ENCODE peak calls at places on chromosome 20, in nine cellular contexts. N is A549, H is cardiac fibroblast, M is transverse colon, B is progenitor cell of endocrine pancreas, Z is A673, E is kidney epithelial cell, V is endothelial cell, I is BE2C. C is an unnamed sample.

GRCh38 chr20:45399018-45399417 is 9.1 kb upstream of the DBNDD2 start:
- DNase-seq in B (no peak), M (no peak), H (no peak), V (no peak), N (no peak), I (no peak), E (no peak), Z (no peak), C (no peak)

GRCh38 chr20:20237093-20237959 is 130.6 kb upstream of the INSM1 start:
- DNase-seq in N (peak), Z (peak), B (peak), I (peak), M (peak), E (no peak), V (peak), H (peak), C (peak)

GRCh38 chr20:59836768-59837167 is 96.7 kb downstream of the SYCP2 start:
- DNase-seq in I (no peak), Z (peak), B (no peak), H (no peak), E (no peak), M (no peak), N (no peak), V (no peak), C (no peak)

GRCh38 chr20:31560094-31560899 is 44.8 kb upstream of the ID1 start:
- DNase-seq in I (peak), M (peak), E (no peak), V (peak), Z (peak), H (peak), N (peak), B (peak), C (peak)

GRCh38 chr20:63076421-63076820 is 69.7 kb upstream of the BHLHE23 start:
- DNase-seq in M (no peak), H (no peak), V (no peak), B (no peak), E (no peak), I (no peak), N (no peak), Z (no peak), C (no peak)

GRCh38 chr20:38961530-38962043 is 557 bp upstream of the DHX35 start:
- DNase-seq in B (no peak), V (no peak), Z (no peak), I (no peak), N (peak), H (no peak), M (no peak), E (no peak), C (peak)

GRCh38 chr20:45919536-45919933 is 7.6 kb upstream of the PLTP start:
- DNase-seq in I (no peak), E (no peak), H (peak), B (no peak), N (no peak), V (no peak), Z (no peak), M (peak), C (no peak)

GRCh38 chr20:36573798-36574277 is 441 bp downstream of the TGIF2 start:
- DNase-seq in N (no peak), I (no peak), E (no peak), V (peak), M (peak), H (no peak), Z (peak), B (peak), C (peak)

GRCh38 chr20:22836211-22836610 is 198.9 kb upstream of the SSTR4 start:
- DNase-seq in V (no peak), B (no peak), I (no peak), M (no peak), E (no peak), Z (no peak), H (no peak), N (no peak), C (no peak)

GRCh38 chr20:52279667-52280180 is 88.1 kb upstream of the ZFP64 start:
- DNase-seq in M (no peak), I (no peak), Z (peak), H (no peak), E (no peak), B (no peak), V (no peak), N (no peak), C (no peak)

GRCh38 chr20:33554914-33555420 is 65.1 kb downstream of the CBFA2T2 start:
- DNase-seq in M (no peak), V (no peak), N (peak), H (peak), B (no peak), I (no peak), E (peak), Z (peak), C (peak)

GRCh38 chr20:48995599-48995998 is 50.5 kb upstream of the CSE1L start:
- DNase-seq in Z (no peak), N (no peak), E (no peak), M (no peak), B (no peak), I (no peak), H (no peak), V (no peak), C (no peak)

GRCh38 chr20:40470313-40471260 is 218.4 kb downstream of the MAFB start:
- DNase-seq in Z (no peak), V (no peak), I (no peak), H (no peak), B (no peak), M (no peak), E (no peak), N (no peak), C (no peak)

GRCh38 chr20:51378171-51378928 is 164.2 kb downstream of the NFATC2 start:
- DNase-seq in M (no peak), I (no peak), B (no peak), N (no peak), V (peak), E (no peak), H (no peak), Z (peak), C (no peak)

GRCh38 chr20:44856847-44857448 is 28.6 kb upstream of the YWHAB start:
- DNase-seq in H (no peak), N (no peak), M (no peak), I (no peak), B (no peak), Z (peak), V (no peak), E (no peak), C (no peak)

GRCh38 chr20:52192296-52193007 is 873 bp upstream of the ZFP64 start:
- DNase-seq in N (peak), E (no peak), I (peak), B (no peak), M (no peak), H (peak), Z (no peak), V (no peak), C (peak)

GRCh38 chr20:10696650-10697049 is 22.9 kb upstream of the JAG1 start:
- DNase-seq in N (no peak), I (peak), H (no peak), Z (peak), B (no peak), E (no peak), M (no peak), V (no peak), C (no peak)
- TF ChIP-seq CTCF in N (peak), I (peak), H (peak), Z (peak), B (peak), E (peak), M (peak), V (peak), C (peak)

GRCh38 chr20:13816757-13817156 is 31.9 kb downstream of the NDUFAF5 start:
- DNase-seq in E (no peak), V (no peak), H (no peak), I (no peak), Z (no peak), M (no peak), N (no peak), B (no peak), C (no peak)

GRCh38 chr20:13821876-13822275 is 37.0 kb downstream of the NDUFAF5 start:
- DNase-seq in B (no peak), Z (no peak), N (no peak), M (no peak), H (peak), I (no peak), E (no peak), V (no peak), C (no peak)

GRCh38 chr20:13822459-13822858 is 37.6 kb downstream of the NDUFAF5 start:
- DNase-seq in E (no peak), M (no peak), N (no peak), V (no peak), H (no peak), I (no peak), B (no peak), Z (peak), C (no peak)

GRCh38 chr20:13817342-13817741 is 32.5 kb downstream of the NDUFAF5 start:
- DNase-seq in M (no peak), B (no peak), N (no peak), H (peak), E (no peak), V (no peak), I (no peak), Z (no peak), C (no peak)

GRCh38 chr20:13819885-13820645 is 35.2 kb downstream of the NDUFAF5 start:
- DNase-seq in V (no peak), N (peak), B (no peak), Z (peak), E (peak), M (no peak), H (peak), I (peak), C (peak)
- TF ChIP-seq CTCF in V (peak), N (peak), B (peak), Z (peak), E (peak), M (peak), H (peak), I (peak), C (peak)

GRCh38 chr20:25297141-25297905 is 49.4 kb downstream of the PYGB start:
- DNase-seq in B (no peak), H (no peak), Z (no peak), M (peak), V (no peak), I (no peak), E (no peak), N (no peak), C (no peak)

GRCh38 chr20:25295386-25296093 is 47.7 kb downstream of the PYGB start:
- DNase-seq in H (no peak), B (no peak), I (peak), Z (no peak), V (no peak), E (no peak), M (peak), N (no peak), C (no peak)

GRCh38 chr20:25294459-25295385 is 46.8 kb downstream of the PYGB start:
- DNase-seq in E (no peak), I (peak), M (peak), B (peak), Z (peak), V (peak), H (peak), N (peak), C (peak)

GRCh38 chr20:25293910-25294458 is 46.1 kb downstream of the PYGB start:
- DNase-seq in V (no peak), N (no peak), M (no peak), H (no peak), Z (no peak), E (no peak), I (no peak), B (no peak), C (no peak)

DNA sequence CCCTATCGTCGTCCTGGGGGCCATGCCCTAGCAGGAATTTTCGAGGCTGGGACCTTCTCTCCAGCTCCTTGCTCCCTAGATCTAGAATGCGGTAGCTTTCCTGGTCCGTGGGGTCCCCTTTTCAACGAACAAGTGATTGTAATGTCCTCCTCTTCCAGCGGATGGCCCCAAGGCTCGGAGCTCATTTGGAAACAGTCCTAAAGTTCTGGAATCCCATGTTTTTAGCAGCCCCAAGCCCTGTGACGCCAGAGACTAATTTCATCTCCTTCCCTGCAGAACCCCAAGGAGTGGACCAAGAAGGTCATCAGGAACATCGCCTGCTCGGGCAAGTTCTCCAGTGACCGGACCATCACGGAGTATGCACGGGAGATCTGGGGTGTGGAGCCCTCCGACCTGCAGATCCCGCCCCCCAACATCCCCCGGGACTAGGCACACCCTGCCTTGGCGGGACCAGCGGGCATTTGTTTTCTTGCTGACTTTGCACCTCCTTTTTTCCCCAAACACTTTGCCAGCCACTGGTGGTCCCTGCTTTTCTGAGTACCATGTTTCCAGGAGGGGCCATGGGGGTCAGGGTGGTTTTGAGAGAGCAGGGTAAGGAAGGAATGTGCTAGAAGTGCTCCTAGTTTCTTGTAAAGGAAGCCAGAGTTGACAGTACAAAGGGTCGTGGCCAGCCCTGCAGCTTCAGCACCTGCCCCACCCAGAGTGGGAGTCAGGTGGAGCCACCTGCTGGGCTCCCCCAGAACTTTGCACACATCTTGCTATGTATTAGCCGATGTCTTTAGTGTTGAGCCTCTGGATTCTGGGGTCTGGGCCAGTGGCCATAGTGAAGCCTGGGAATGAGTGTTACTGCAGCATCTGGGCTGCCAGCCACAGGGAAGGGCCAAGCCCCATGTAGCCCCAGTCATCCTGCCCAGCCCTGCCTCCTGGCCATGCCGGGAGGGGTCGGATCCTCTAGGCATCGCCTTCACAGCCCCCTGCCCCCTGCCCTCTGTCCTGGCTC is 48.5 kb downstream of the PYGB start:
- DNase-seq in Z (peak), M (peak), E (no peak), H (peak), N (peak), B (no peak), V (no peak), I (peak), C (no peak)
- TF ChIP-seq CTCF in Z (peak), M (peak), E (peak), H (peak), N (peak), B (peak), V (peak), I (peak), C (no peak)

GRCh38 chr20:1440024-1440423 is 26.6 kb downstream of the NSFL1C start:
- DNase-seq in I (no peak), B (no peak), M (no peak), V (peak), N (no peak), H (peak), E (no peak), Z (peak), C (peak)
- TF ChIP-seq CTCF in I (no peak), B (peak), M (no peak), V (no peak), N (peak), H (peak), E (peak), Z (peak), C (no peak)

GRCh38 chr20:2708665-2709064 is 16.1 kb downstream of the EBF4 start:
- DNase-seq in N (no peak), Z (no peak), B (no peak), E (no peak), V (no peak), H (no peak), I (no peak), M (no peak), C (no peak)

GRCh38 chr20:2707353-2708072 is 14.9 kb downstream of the EBF4 start:
- DNase-seq in Z (no peak), M (no peak), V (no peak), H (no peak), N (no peak), I (peak), B (no peak), E (no peak), C (no peak)

GRCh38 chr20:2708073-2708415 is 15.5 kb downstream of the EBF4 start:
- DNase-seq in M (no peak), N (no peak), B (no peak), H (no peak), Z (no peak), I (no peak), V (no peak), E (no peak), C (no peak)

GRCh38 chr20:2709205-2709981 is 16.8 kb downstream of the EBF4 start:
- DNase-seq in V (no peak), N (no peak), E (no peak), B (no peak), I (no peak), M (no peak), H (no peak), Z (no peak), C (no peak)

GRCh38 chr20:2713285-2713684 is 20.7 kb downstream of the EBF4 start:
- DNase-seq in N (no peak), B (no peak), Z (peak), I (no peak), H (no peak), E (no peak), M (no peak), V (no peak), C (no peak)
- TF ChIP-seq CTCF in N (peak), B (no peak), Z (peak), I (peak), H (no peak), E (no peak), M (no peak), V (no peak), C (no peak)

DNA sequence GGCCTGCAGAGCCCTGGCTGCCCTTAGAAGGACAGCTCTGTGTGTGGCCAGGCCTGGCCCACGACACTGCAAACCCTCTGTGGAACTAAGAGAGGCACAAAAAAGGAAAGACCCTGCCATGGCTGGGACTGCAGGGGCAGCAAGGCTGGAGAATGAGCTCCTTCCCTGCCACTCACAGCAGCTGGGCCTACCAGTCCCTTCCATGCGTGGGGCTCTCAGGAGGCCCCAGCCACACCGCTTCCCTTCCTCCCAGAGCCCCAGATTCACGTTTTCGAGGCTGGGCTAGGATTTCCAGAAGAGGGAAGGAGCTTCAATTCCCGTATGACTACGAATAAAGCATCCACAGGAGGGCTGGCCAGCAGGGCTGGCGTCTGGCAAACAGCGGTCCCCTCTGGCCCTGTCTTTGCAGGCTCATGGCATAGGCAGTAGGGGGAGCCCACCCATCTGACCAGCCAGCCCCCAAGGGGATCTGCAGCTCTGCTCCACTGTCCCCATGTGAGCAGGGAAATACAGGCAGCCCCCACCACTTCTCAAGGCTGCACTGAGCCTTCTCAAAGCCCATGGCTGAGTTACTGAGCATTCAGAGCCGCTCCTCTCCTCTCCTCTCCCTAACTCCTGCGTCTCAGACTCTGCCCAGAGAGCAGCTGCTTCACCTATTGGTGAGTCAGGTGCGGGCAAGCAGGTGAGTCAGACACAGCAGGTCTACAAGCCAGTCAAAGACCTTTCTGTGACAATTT is 53.1 kb downstream of the NINL start:
- DNase-seq in I (peak), M (no peak), N (no peak), B (no peak), H (no peak), E (no peak), Z (no peak), V (peak), C (peak)
- TF ChIP-seq CTCF in I (peak), M (no peak), N (no peak), B (no peak), H (no peak), E (no peak), Z (no peak), V (no peak), C (no peak)

GRCh38 chr20:3494218-3494617 is 23.4 kb downstream of the ATRN start:
- DNase-seq in I (no peak), V (no peak), N (no peak), M (no peak), E (no peak), H (no peak), Z (no peak), B (no peak), C (no peak)
- TF ChIP-seq CTCF in I (no peak), V (no peak), N (no peak), M (no peak), E (no peak), H (no peak), Z (no peak), B (no peak), C (no peak)

GRCh38 chr20:4193053-4193452 is 177.7 kb upstream of the RNF24 start:
- DNase-seq in E (no peak), H (no peak), V (no peak), M (no peak), I (no peak), Z (no peak), N (no peak), B (no peak), C (no peak)

GRCh38 chr20:4192378-4193048 is 177.2 kb upstream of the RNF24 start:
- DNase-seq in N (peak), V (no peak), Z (peak), I (no peak), M (no peak), B (no peak), E (no peak), H (peak), C (no peak)

GRCh38 chr20:4190792-4191519 is 175.6 kb upstream of the RNF24 start:
- DNase-seq in B (no peak), E (no peak), M (no peak), I (no peak), V (no peak), H (no peak), N (no peak), Z (no peak), C (no peak)

GRCh38 chr20:4195499-4195898 is 180.1 kb upstream of the RNF24 start:
- DNase-seq in Z (peak), M (no peak), E (no peak), H (peak), I (peak), N (peak), B (no peak), V (peak), C (no peak)
- TF ChIP-seq CTCF in Z (peak), M (no peak), E (peak), H (peak), I (peak), N (peak), B (peak), V (no peak), C (no peak)